ENCODE peak calls at places on chromosome 6, in four cellular contexts. One of them, this sample, is unnamed.

GRCh38 chr6:692858-693736 is at the start of gene EXOC2:
- DNase-seq in HT1080: peak; percentile 69
- DNase-seq in activated naive CD8-positive, alpha-beta T cell treated with anti-CD3 and anti-CD28 coated beads, Interleukin-2, amount 50 U/mL, for 16 hours: peak; percentile 62
- DNase-seq in glutamatergic neuron: peak; percentile 94
- DNase-seq in this sample: peak; percentile 89

GRCh38 chr6:25085761-25086160 is 150.0 kb upstream of the RIPOR2 start:
- DNase-seq in activated naive CD8-positive, alpha-beta T cell treated with anti-CD3 and anti-CD28 coated beads, Interleukin-2, amount 50 U/mL, for 16 hours: no peak
- DNase-seq in glutamatergic neuron: no peak
- DNase-seq in HT1080: no peak
- DNase-seq in this sample: peak; percentile 14

GRCh38 chr6:79313254-79313653 is 78.8 kb upstream of the HMGN3 start:
- DNase-seq in HT1080: no peak
- DNase-seq in activated naive CD8-positive, alpha-beta T cell treated with anti-CD3 and anti-CD28 coated beads, Interleukin-2, amount 50 U/mL, for 16 hours: no peak
- DNase-seq in glutamatergic neuron: no peak
- DNase-seq in this sample: no peak

GRCh38 chr6:36947570-36948351 is 6.8 kb upstream of the PI16 start:
- DNase-seq in activated naive CD8-positive, alpha-beta T cell treated with anti-CD3 and anti-CD28 coated beads, Interleukin-2, amount 50 U/mL, for 16 hours: no peak
- DNase-seq in HT1080: peak; percentile 76
- DNase-seq in glutamatergic neuron: no peak
- DNase-seq in this sample: no peak

GRCh38 chr6:149202967-149203366 is 114.5 kb upstream of the TAB2 start:
- DNase-seq in HT1080: no peak
- DNase-seq in glutamatergic neuron: no peak
- DNase-seq in activated naive CD8-positive, alpha-beta T cell treated with anti-CD3 and anti-CD28 coated beads, Interleukin-2, amount 50 U/mL, for 16 hours: no peak
- DNase-seq in this sample: no peak

GRCh38 chr6:12069891-12070529 is 57.9 kb downstream of the HIVEP1 start:
- DNase-seq in HT1080: no peak
- DNase-seq in activated naive CD8-positive, alpha-beta T cell treated with anti-CD3 and anti-CD28 coated beads, Interleukin-2, amount 50 U/mL, for 16 hours: no peak
- DNase-seq in glutamatergic neuron: no peak
- DNase-seq in this sample: no peak

GRCh38 chr6:157980288-157981131 is 1.2 kb upstream of the SYNJ2 start:
- DNase-seq in glutamatergic neuron: no peak
- DNase-seq in HT1080: no peak
- DNase-seq in activated naive CD8-positive, alpha-beta T cell treated with anti-CD3 and anti-CD28 coated beads, Interleukin-2, amount 50 U/mL, for 16 hours: no peak
- DNase-seq in this sample: no peak

GRCh38 chr6:32163559-32164258 is 686 bp upstream of the EGFL8 start:
- DNase-seq in HT1080: no peak
- DNase-seq in activated naive CD8-positive, alpha-beta T cell treated with anti-CD3 and anti-CD28 coated beads, Interleukin-2, amount 50 U/mL, for 16 hours: no peak
- DNase-seq in glutamatergic neuron: no peak
- DNase-seq in this sample: no peak

GRCh38 chr6:81450180-81450579 is 302.3 kb downstream of the TENT5A start:
- DNase-seq in HT1080: peak; percentile 1
- DNase-seq in activated naive CD8-positive, alpha-beta T cell treated with anti-CD3 and anti-CD28 coated beads, Interleukin-2, amount 50 U/mL, for 16 hours: no peak
- DNase-seq in glutamatergic neuron: no peak
- DNase-seq in this sample: no peak

GRCh38 chr6:484086-484728 is 92.7 kb downstream of the IRF4 start:
- DNase-seq in HT1080: no peak
- DNase-seq in glutamatergic neuron: no peak
- DNase-seq in activated naive CD8-positive, alpha-beta T cell treated with anti-CD3 and anti-CD28 coated beads, Interleukin-2, amount 50 U/mL, for 16 hours: no peak
- DNase-seq in this sample: no peak

GRCh38 chr6:44489912-44490604 is 102.6 kb downstream of the CDC5L start:
- DNase-seq in activated naive CD8-positive, alpha-beta T cell treated with anti-CD3 and anti-CD28 coated beads, Interleukin-2, amount 50 U/mL, for 16 hours: no peak
- DNase-seq in HT1080: peak; percentile 95
- DNase-seq in glutamatergic neuron: no peak
- DNase-seq in this sample: no peak

GRCh38 chr6:13287104-13287503 is 41.2 kb downstream of the TBC1D7 start:
- DNase-seq in glutamatergic neuron: no peak
- DNase-seq in HT1080: no peak
- DNase-seq in activated naive CD8-positive, alpha-beta T cell treated with anti-CD3 and anti-CD28 coated beads, Interleukin-2, amount 50 U/mL, for 16 hours: no peak
- DNase-seq in this sample: no peak

GRCh38 chr6:26218824-26219223 is 131.6 kb downstream of the HFE start:
- DNase-seq in glutamatergic neuron: no peak
- DNase-seq in HT1080: no peak
- DNase-seq in activated naive CD8-positive, alpha-beta T cell treated with anti-CD3 and anti-CD28 coated beads, Interleukin-2, amount 50 U/mL, for 16 hours: no peak
- DNase-seq in this sample: no peak

GRCh38 chr6:20741490-20741889 is 207.2 kb downstream of the CDKAL1 start:
- DNase-seq in glutamatergic neuron: no peak
- DNase-seq in HT1080: no peak
- DNase-seq in activated naive CD8-positive, alpha-beta T cell treated with anti-CD3 and anti-CD28 coated beads, Interleukin-2, amount 50 U/mL, for 16 hours: no peak
- DNase-seq in this sample: no peak

GRCh38 chr6:30829016-30829415 is 55.3 kb upstream of the DDR1 start:
- DNase-seq in glutamatergic neuron: no peak
- DNase-seq in activated naive CD8-positive, alpha-beta T cell treated with anti-CD3 and anti-CD28 coated beads, Interleukin-2, amount 50 U/mL, for 16 hours: no peak
- DNase-seq in HT1080: no peak
- DNase-seq in this sample: no peak

GRCh38 chr6:141261016-141261671 is 871.6 kb upstream of the GJE1 start:
- DNase-seq in glutamatergic neuron: no peak
- DNase-seq in HT1080: no peak
- DNase-seq in activated naive CD8-positive, alpha-beta T cell treated with anti-CD3 and anti-CD28 coated beads, Interleukin-2, amount 50 U/mL, for 16 hours: no peak
- DNase-seq in this sample: no peak

GRCh38 chr6:106315765-106316375 is 9.7 kb downstream of the ATG5 start:
- DNase-seq in glutamatergic neuron: no peak
- DNase-seq in HT1080: peak; percentile 32
- DNase-seq in activated naive CD8-positive, alpha-beta T cell treated with anti-CD3 and anti-CD28 coated beads, Interleukin-2, amount 50 U/mL, for 16 hours: no peak
- DNase-seq in this sample: no peak

GRCh38 chr6:77463881-77464867 is 883 bp upstream of the HTR1B start:
- DNase-seq in HT1080: no peak
- DNase-seq in glutamatergic neuron: peak; percentile 75
- DNase-seq in activated naive CD8-positive, alpha-beta T cell treated with anti-CD3 and anti-CD28 coated beads, Interleukin-2, amount 50 U/mL, for 16 hours: no peak
- DNase-seq in this sample: peak; percentile 34

GRCh38 chr6:167731731-167732422 is 94.8 kb upstream of the AFDN start:
- DNase-seq in glutamatergic neuron: no peak
- DNase-seq in HT1080: no peak
- DNase-seq in activated naive CD8-positive, alpha-beta T cell treated with anti-CD3 and anti-CD28 coated beads, Interleukin-2, amount 50 U/mL, for 16 hours: no peak
- DNase-seq in this sample: no peak

GRCh38 chr6:135181333-135182119 is 418 bp downstream of the MYB start:
- DNase-seq in glutamatergic neuron: no peak
- DNase-seq in activated naive CD8-positive, alpha-beta T cell treated with anti-CD3 and anti-CD28 coated beads, Interleukin-2, amount 50 U/mL, for 16 hours: no peak
- DNase-seq in HT1080: peak; percentile 12
- DNase-seq in this sample: peak; percentile 15

GRCh38 chr6:27761391-27761790 is 150.8 kb downstream of the OR2B2 start:
- DNase-seq in activated naive CD8-positive, alpha-beta T cell treated with anti-CD3 and anti-CD28 coated beads, Interleukin-2, amount 50 U/mL, for 16 hours: no peak
- DNase-seq in glutamatergic neuron: no peak
- DNase-seq in HT1080: no peak
- DNase-seq in this sample: no peak

GRCh38 chr6:45044086-45044485 is 284.0 kb upstream of the RUNX2 start:
- DNase-seq in HT1080: no peak
- DNase-seq in activated naive CD8-positive, alpha-beta T cell treated with anti-CD3 and anti-CD28 coated beads, Interleukin-2, amount 50 U/mL, for 16 hours: no peak
- DNase-seq in glutamatergic neuron: no peak
- DNase-seq in this sample: no peak

GRCh38 chr6:159761135-159761872 is 541 bp upstream of the ACAT2 start:
- DNase-seq in glutamatergic neuron: peak; percentile 28
- DNase-seq in activated naive CD8-positive, alpha-beta T cell treated with anti-CD3 and anti-CD28 coated beads, Interleukin-2, amount 50 U/mL, for 16 hours: no peak
- DNase-seq in HT1080: no peak
- DNase-seq in this sample: peak; percentile 50

GRCh38 chr6:142756215-142756630 is 188.8 kb downstream of the HIVEP2 start:
- DNase-seq in activated naive CD8-positive, alpha-beta T cell treated with anti-CD3 and anti-CD28 coated beads, Interleukin-2, amount 50 U/mL, for 16 hours: no peak
- DNase-seq in glutamatergic neuron: no peak
- DNase-seq in HT1080: peak; percentile 78
- DNase-seq in this sample: no peak

GRCh38 chr6:112203577-112204349 is 50.6 kb downstream of the LAMA4 start:
- DNase-seq in HT1080: peak; percentile 96
- DNase-seq in glutamatergic neuron: no peak
- DNase-seq in activated naive CD8-positive, alpha-beta T cell treated with anti-CD3 and anti-CD28 coated beads, Interleukin-2, amount 50 U/mL, for 16 hours: no peak
- DNase-seq in this sample: no peak

GRCh38 chr6:1244941-1245340 is 67.0 kb upstream of the FOXQ1 start:
- DNase-seq in HT1080: no peak
- DNase-seq in glutamatergic neuron: no peak
- DNase-seq in activated naive CD8-positive, alpha-beta T cell treated with anti-CD3 and anti-CD28 coated beads, Interleukin-2, amount 50 U/mL, for 16 hours: no peak
- DNase-seq in this sample: no peak

GRCh38 chr6:124132256-124132655 is 328.6 kb downstream of the NKAIN2 start:
- DNase-seq in glutamatergic neuron: no peak
- DNase-seq in HT1080: peak; percentile 33
- DNase-seq in activated naive CD8-positive, alpha-beta T cell treated with anti-CD3 and anti-CD28 coated beads, Interleukin-2, amount 50 U/mL, for 16 hours: no peak
- DNase-seq in this sample: no peak

GRCh38 chr6:105507811-105508210 is 104.9 kb upstream of the PREP start:
- DNase-seq in activated naive CD8-positive, alpha-beta T cell treated with anti-CD3 and anti-CD28 coated beads, Interleukin-2, amount 50 U/mL, for 16 hours: no peak
- DNase-seq in HT1080: no peak
- DNase-seq in glutamatergic neuron: no peak
- DNase-seq in this sample: no peak

GRCh38 chr6:157497579-157497978 is 116.6 kb downstream of the ZDHHC14 start:
- DNase-seq in HT1080: no peak
- DNase-seq in glutamatergic neuron: no peak
- DNase-seq in activated naive CD8-positive, alpha-beta T cell treated with anti-CD3 and anti-CD28 coated beads, Interleukin-2, amount 50 U/mL, for 16 hours: no peak
- DNase-seq in this sample: no peak

GRCh38 chr6:2953098-2953497 is 18.3 kb downstream of the SERPINB6 start:
- DNase-seq in activated naive CD8-positive, alpha-beta T cell treated with anti-CD3 and anti-CD28 coated beads, Interleukin-2, amount 50 U/mL, for 16 hours: no peak
- DNase-seq in HT1080: no peak
- DNase-seq in glutamatergic neuron: no peak
- DNase-seq in this sample: no peak

GRCh38 chr6:144395014-144395413 is 109.9 kb downstream of the UTRN start:
- DNase-seq in HT1080: peak; percentile 41
- DNase-seq in activated naive CD8-positive, alpha-beta T cell treated with anti-CD3 and anti-CD28 coated beads, Interleukin-2, amount 50 U/mL, for 16 hours: no peak
- DNase-seq in glutamatergic neuron: no peak
- DNase-seq in this sample: no peak

GRCh38 chr6:41271901-41272395 is 14.5 kb downstream of the TREM1 start:
- DNase-seq in glutamatergic neuron: no peak
- DNase-seq in HT1080: no peak
- DNase-seq in activated naive CD8-positive, alpha-beta T cell treated with anti-CD3 and anti-CD28 coated beads, Interleukin-2, amount 50 U/mL, for 16 hours: no peak
- DNase-seq in this sample: no peak

GRCh38 chr6:139983555-139984276 is 609.3 kb upstream of the CITED2 start:
- DNase-seq in HT1080: no peak
- DNase-seq in glutamatergic neuron: no peak
- DNase-seq in activated naive CD8-positive, alpha-beta T cell treated with anti-CD3 and anti-CD28 coated beads, Interleukin-2, amount 50 U/mL, for 16 hours: no peak
- DNase-seq in this sample: no peak

GRCh38 chr6:129183039-129183438 is 300.1 kb downstream of the LAMA2 start:
- DNase-seq in activated naive CD8-positive, alpha-beta T cell treated with anti-CD3 and anti-CD28 coated beads, Interleukin-2, amount 50 U/mL, for 16 hours: no peak
- DNase-seq in glutamatergic neuron: no peak
- DNase-seq in HT1080: no peak
- DNase-seq in this sample: no peak

GRCh38 chr6:46691052-46691451 is 3.4 kb downstream of the TDRD6 start:
- DNase-seq in glutamatergic neuron: no peak
- DNase-seq in HT1080: no peak
- DNase-seq in activated naive CD8-positive, alpha-beta T cell treated with anti-CD3 and anti-CD28 coated beads, Interleukin-2, amount 50 U/mL, for 16 hours: no peak
- DNase-seq in this sample: no peak

GRCh38 chr6:109896333-109896732 is 81.8 kb upstream of the GPR6 start:
- DNase-seq in activated naive CD8-positive, alpha-beta T cell treated with anti-CD3 and anti-CD28 coated beads, Interleukin-2, amount 50 U/mL, for 16 hours: no peak
- DNase-seq in glutamatergic neuron: no peak
- DNase-seq in HT1080: peak; percentile 43
- DNase-seq in this sample: no peak

GRCh38 chr6:46042355-46042999 is 26.8 kb upstream of the CLIC5 start:
- DNase-seq in glutamatergic neuron: no peak
- DNase-seq in HT1080: peak; percentile 60
- DNase-seq in activated naive CD8-positive, alpha-beta T cell treated with anti-CD3 and anti-CD28 coated beads, Interleukin-2, amount 50 U/mL, for 16 hours: no peak
- DNase-seq in this sample: peak; percentile 16

This sample was measured in endothelial cell.